ENCODE peak calls at places on chromosomes 12 and 14, in five cellular contexts. E is HS-27A, C is hypothalamus, M is NCI-H1694 treated with DMSO at 0.1 percent for 48 hours, A is IMR-90. G is an unnamed sample.

GRCh38 chr14:79842270-79842669 is 369.0 kb downstream of the DIO2 start:
- DNase-seq in E (no peak), C (no peak), M (no peak), A (peak), G (peak)

GRCh38 chr14:94572637-94573303 is 8.5 kb upstream of the SERPINA5 start:
- DNase-seq in E (no peak), C (no peak), M (no peak), A (no peak), G (no peak)

GRCh38 chr14:99281396-99281795 is 9.4 kb upstream of the BCL11B start:
- DNase-seq in E (no peak), C (no peak), M (no peak), A (no peak), G (no peak)

GRCh38 chr14:60722163-60722835 is 1.9 kb downstream of the SIX4 start:
- DNase-seq in E (no peak), C (no peak), M (peak), A (peak), G (peak)

GRCh38 chr12:76890407-76891143 is 11.8 kb upstream of the CSRP2 start:
- DNase-seq in E (no peak), C (no peak), M (no peak), A (no peak), G (no peak)

GRCh38 chr12:105476616-105477015 is 146.1 kb downstream of the C12orf75 start:
- DNase-seq in E (no peak), C (no peak), M (no peak), A (no peak), G (no peak)

GRCh38 chr12:60042835-60043234 is 447.0 kb downstream of the SLC16A7 start:
- DNase-seq in E (no peak), C (no peak), M (no peak), A (no peak), G (no peak)

GRCh38 chr12:1797011-1797901 is 23.1 kb upstream of the LRTM2 start:
- DNase-seq in E (no peak), C (no peak), M (no peak), A (no peak), G (no peak)

GRCh38 chr12:111842556-111843396 is 748 bp downstream of the MAPKAPK5 start:
- DNase-seq in E (no peak), C (no peak), M (no peak), A (no peak), G (no peak)

GRCh38 chr14:21911877-21912276 is 238.3 kb upstream of the OR4E1 start:
- DNase-seq in E (no peak), C (no peak), M (no peak), A (no peak), G (no peak)

GRCh38 chr12:25364529-25365339 is 114.0 kb upstream of the KRAS start:
- DNase-seq in E (no peak), C (no peak), M (no peak), A (no peak), G (no peak)

GRCh38 chr14:61466249-61466904 is 145.0 kb downstream of the PRKCH start:
- DNase-seq in E (peak), C (no peak), M (no peak), A (peak), G (peak)

GRCh38 chr12:32583535-32583934 is 95.6 kb upstream of the DNM1L start:
- DNase-seq in E (peak), C (no peak), M (no peak), A (peak), G (peak)

GRCh38 chr14:54828031-54828430 is 74.6 kb downstream of the GCH1 start:
- DNase-seq in E (no peak), C (no peak), M (no peak), A (no peak), G (no peak)

GRCh38 chr12:45779936-45780335 is 50.4 kb downstream of the ARID2 start:
- DNase-seq in E (no peak), C (no peak), M (no peak), A (no peak), G (no peak)

GRCh38 chr14:68309121-68309520 is 483.7 kb downstream of the ZFP36L1 start:
- DNase-seq in E (no peak), C (no peak), M (no peak), A (no peak), G (peak)

GRCh38 chr14:33578461-33579216 is 372.2 kb downstream of the EGLN3 start:
- DNase-seq in E (no peak), C (no peak), M (no peak), A (no peak), G (no peak)

GRCh38 chr12:7989827-7990491 is 42.6 kb upstream of the FOXJ2 start:
- DNase-seq in E (no peak), C (no peak), M (no peak), A (peak), G (no peak)

GRCh38 chr14:77579065-77579464 is 37.4 kb downstream of the SPTLC2 start:
- DNase-seq in E (no peak), C (no peak), M (no peak), A (peak), G (peak)

GRCh38 chr14:20986811-20987210 is 3.0 kb upstream of the METTL17 start:
- DNase-seq in E (peak), C (peak), M (no peak), A (peak), G (peak)

GRCh38 chr14:75427482-75428229 is at the start of gene JDP2:
- DNase-seq in E (no peak), C (peak), M (peak), A (peak), G (peak)

GRCh38 chr12:75878382-75878720 is 153.2 kb downstream of the PHLDA1 start:
- DNase-seq in E (no peak), C (no peak), M (no peak), A (peak), G (peak)

GRCh38 chr12:46585854-46586621 is 213.5 kb upstream of the SLC38A2 start:
- DNase-seq in E (peak), C (no peak), M (no peak), A (peak), G (peak)

GRCh38 chr12:113852695-113853490 is 113.2 kb downstream of the RBM19 start:
- DNase-seq in E (no peak), C (peak), M (peak), A (no peak), G (no peak)

GRCh38 chr14:102418169-102418852 is 55.6 kb downstream of the TECPR2 start:
- DNase-seq in E (no peak), C (no peak), M (no peak), A (no peak), G (no peak)

GRCh38 chr14:34247605-34248004 is 214.4 kb downstream of the SPTSSA start:
- DNase-seq in E (no peak), C (no peak), M (no peak), A (no peak), G (peak)

GRCh38 chr14:56324831-56325230 is 206.6 kb downstream of the PELI2 start:
- DNase-seq in E (no peak), C (no peak), M (no peak), A (peak), G (no peak)

GRCh38 chr12:17588968-17589367 is 501.0 kb downstream of the RERGL start:
- DNase-seq in E (no peak), C (no peak), M (peak), A (no peak), G (no peak)

GRCh38 chr12:76310110-76310509 is 38.1 kb downstream of the BBS10 start:
- DNase-seq in E (no peak), C (no peak), M (no peak), A (peak), G (peak)

G was measured in fibroblast of lung.